ENCODE peak calls at places on chromosomes 6 and 20, in nine cellular contexts. W is HCT116, C is heart right ventricle, T is mucosa of descending colon, Y is fibroblast of pulmonary artery, B is cardiac fibroblast, R is lower leg skin, A is adrenal gland, D is AG09309. M is an unnamed sample.

GRCh38 chr6:112254921-112255320 is 554 bp upstream of the LAMA4 start:
- DNase-seq in Y (no peak), A (no peak), C (no peak), D (no peak), T (no peak), R (no peak), B (no peak), W (no peak), M (no peak)

GRCh38 chr6:12595161-12595792 is 121.3 kb upstream of the PHACTR1 start:
- DNase-seq in R (no peak), W (no peak), C (no peak), Y (peak; percentile 77), B (peak; percentile 61), A (no peak), D (no peak), T (no peak), M (no peak)

GRCh38 chr6:443621-444175 is 52.1 kb downstream of the IRF4 start:
- DNase-seq in C (no peak), T (no peak), W (no peak), Y (no peak), B (no peak), D (no peak), A (no peak), R (no peak), M (no peak)

GRCh38 chr6:32614366-32615081 is 22.7 kb upstream of the HLA-DQA1 start:
- DNase-seq in A (no peak), Y (no peak), T (no peak), B (no peak), W (no peak), R (no peak), C (no peak), D (no peak), M (no peak)

GRCh38 chr6:146154197-146154596 is 125.3 kb downstream of the GRM1 start:
- DNase-seq in W (no peak), D (no peak), R (no peak), Y (no peak), A (no peak), C (no peak), B (no peak), T (no peak), M (no peak)

GRCh38 chr20:53494753-53495152 is 98.9 kb downstream of the ZNF217 start:
- DNase-seq in Y (no peak), R (no peak), T (no peak), D (no peak), B (no peak), A (no peak), W (no peak), C (no peak), M (no peak)

GRCh38 chr6:150599199-150600002 is at the start of gene PLEKHG1:
- DNase-seq in D (no peak), C (peak; percentile 77), B (peak; percentile 28), A (peak; percentile 52), W (peak; percentile 12), T (peak; percentile 91), Y (peak; percentile 43), R (peak; percentile 49), M (no peak)

GRCh38 chr6:134060491-134061106 is 8.2 kb upstream of the SLC2A12 start:
- DNase-seq in Y (peak; percentile 77), T (no peak), C (no peak), A (no peak), W (no peak), R (no peak), B (peak; percentile 58), D (peak; percentile 10), M (no peak)

GRCh38 chr6:46772754-46773153 is 20.4 kb upstream of the MEP1A start:
- DNase-seq in W (no peak), T (no peak), B (no peak), R (peak; percentile 54), A (peak; percentile 29), D (no peak), C (peak; percentile 27), Y (no peak), M (peak; percentile 16)

GRCh38 chr20:12316794-12317193 is 399.1 kb downstream of the BTBD3 start:
- DNase-seq in A (no peak), W (no peak), Y (no peak), D (no peak), C (no peak), R (no peak), T (no peak), B (no peak), M (no peak)

GRCh38 chr20:7989379-7989778 is 30.2 kb downstream of the TMX4 start:
- DNase-seq in B (peak; percentile 5), A (no peak), T (no peak), R (no peak), Y (no peak), C (no peak), D (no peak), W (no peak), M (no peak)

GRCh38 chr20:50980851-50981713 is 22.5 kb downstream of the MOCS3 start:
- DNase-seq in Y (peak; percentile 75), C (peak; percentile 49), W (peak; percentile 41), B (peak; percentile 81), A (peak; percentile 68), T (peak; percentile 40), D (no peak), R (no peak), M (no peak)

DNA sequence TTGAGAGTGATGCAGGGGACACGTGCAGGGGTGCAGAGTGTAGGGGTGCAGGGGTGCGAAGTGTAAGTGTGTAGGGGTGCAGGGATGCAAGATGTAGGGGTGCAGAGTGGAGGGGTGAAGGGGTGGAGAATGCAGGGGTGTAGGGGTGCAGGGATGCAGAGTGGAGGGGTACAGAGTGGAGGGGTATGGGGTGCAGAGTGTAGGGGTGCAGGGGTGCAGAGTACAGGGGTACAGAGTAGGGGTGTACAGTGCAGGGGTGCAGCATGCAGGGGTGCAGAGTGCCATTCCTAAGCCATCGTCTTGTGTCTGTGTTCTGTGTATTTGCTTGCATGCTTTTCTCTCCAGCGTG is 345.4 kb downstream of the TAF4 start:
- DNase-seq in W (no peak), D (no peak), A (no peak), B (no peak), C (no peak), T (no peak), Y (no peak), R (no peak), M (no peak)
- H3K4me3 ChIP-seq in W (no peak overlapping the region), D (no peak overlapping the region), A (no peak overlapping the region), B (no peak overlapping the region), C (no peak overlapping the region), T (no peak overlapping the region), Y (no peak overlapping the region), R (no peak overlapping the region), M (no peak overlapping the region)

GRCh38 chr6:169487579-169488205 is 214.1 kb downstream of the WDR27 start:
- DNase-seq in R (no peak), D (no peak), C (no peak), A (no peak), W (no peak), T (no peak), B (peak; percentile 25), Y (peak; percentile 53), M (no peak)
- TF ChIP-seq CTCF in R (no peak), D (peak; percentile 28), C (no peak), A (no peak), W (no peak), T (no peak), B (no peak), Y (peak; percentile 31), M (peak; percentile 66)

DNA sequence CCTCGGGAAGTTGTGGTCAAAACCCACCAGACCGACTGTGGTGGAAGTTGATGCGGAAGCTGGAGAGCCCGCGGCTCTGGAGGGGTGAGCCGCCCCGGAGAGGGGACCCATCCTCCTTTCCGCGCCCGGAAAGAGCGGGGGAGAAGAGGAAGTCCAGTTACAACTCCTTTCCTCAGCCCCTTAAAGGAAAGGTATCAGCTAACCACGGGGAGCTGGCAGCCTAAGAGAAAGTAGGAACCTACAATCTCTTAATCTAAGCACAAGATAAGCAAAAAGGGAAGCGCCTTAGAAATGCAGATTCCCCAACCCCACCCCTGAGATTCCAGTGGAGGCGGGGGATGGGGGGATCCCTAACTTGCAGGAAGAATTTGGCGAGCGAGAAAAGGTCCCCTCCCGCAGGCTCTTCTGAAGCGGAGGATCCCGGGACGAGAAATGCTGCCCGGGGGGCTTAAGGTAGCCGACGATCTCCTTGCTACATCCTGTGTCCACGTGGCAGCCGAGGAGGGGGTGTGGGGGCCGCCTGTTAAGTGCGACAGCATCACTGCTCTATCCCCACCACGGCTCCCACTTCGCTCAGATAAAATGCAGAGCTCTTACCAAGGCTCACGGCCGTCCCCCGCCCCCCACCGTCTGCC is 87.6 kb downstream of the ZFP64 start:
- DNase-seq in A (no peak), B (peak; percentile 13), W (no peak), T (no peak), D (no peak), R (no peak), Y (peak; percentile 11), C (no peak), M (no peak)
- H3K4me3 ChIP-seq in A (no peak overlapping the region), B (peak overlapping the region; percentile 52), W (no peak overlapping the region), T (no peak overlapping the region), D (peak overlapping the region; percentile 76), R (peak overlapping the region; percentile 24), Y (peak overlapping the region; percentile 64), C (peak overlapping the region; percentile 47), M (peak overlapping the region; percentile 65)

DNA sequence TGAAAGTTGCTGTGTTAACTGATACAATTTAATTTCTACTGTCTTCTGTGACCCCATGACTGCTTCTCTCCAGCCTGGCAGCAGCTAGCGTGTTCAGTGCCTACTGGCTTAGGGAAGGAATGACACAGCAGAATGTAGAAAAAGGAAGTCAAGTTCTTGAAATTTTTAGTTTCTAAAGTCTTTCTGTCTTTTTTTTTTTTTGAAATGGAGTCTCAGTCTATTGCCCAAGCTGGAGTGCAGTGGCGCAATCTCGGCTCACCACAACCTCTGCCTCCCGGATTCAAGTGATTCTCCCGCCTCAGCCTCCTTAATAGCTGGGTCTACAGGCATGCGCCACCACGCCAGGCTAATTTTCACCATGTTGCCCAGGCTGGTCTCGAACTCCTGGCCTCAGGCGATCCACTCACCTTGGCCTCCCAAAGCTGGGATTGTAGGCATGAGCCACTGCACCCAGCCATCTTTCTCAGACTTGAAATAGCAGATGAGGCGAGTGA is 39.3 kb downstream of the PCNA start:
- DNase-seq in T (peak; percentile 51), A (peak; percentile 37), D (peak; percentile 71), W (no peak), Y (peak; percentile 72), R (peak; percentile 68), C (peak; percentile 28), B (peak; percentile 59), M (peak; percentile 32)
- TF ChIP-seq CTCF in T (no peak), A (no peak), D (no peak), W (no peak), Y (no peak), R (no peak), C (no peak), B (no peak), M (no peak)

DNA sequence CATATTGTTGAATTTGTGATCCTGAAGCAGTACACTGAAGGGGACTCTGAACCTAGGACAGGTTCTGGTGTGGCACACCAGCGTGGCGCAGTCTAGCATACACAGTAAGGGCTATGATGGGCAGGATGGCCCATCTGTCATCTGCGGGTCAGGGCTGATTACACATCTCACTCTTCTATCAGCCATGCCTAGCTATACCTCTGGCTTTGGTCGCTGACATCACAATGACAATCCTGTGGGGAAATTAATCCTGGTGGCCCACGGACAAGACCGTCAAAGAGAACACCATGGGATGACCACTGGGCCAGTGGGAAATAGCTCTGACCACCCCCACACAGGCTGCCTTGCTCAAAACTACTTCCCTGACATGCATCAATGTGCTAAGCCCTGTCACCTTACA is 2.8 kb downstream of the SNHG17 start:
- DNase-seq in D (no peak), A (no peak), B (no peak), C (no peak), R (no peak), W (no peak), T (no peak), Y (no peak), M (no peak)
- H3K4me3 ChIP-seq in D (no peak overlapping the region), A (no peak overlapping the region), B (no peak overlapping the region), C (no peak overlapping the region), R (no peak overlapping the region), W (no peak overlapping the region), T (no peak overlapping the region), Y (no peak overlapping the region), M (no peak overlapping the region)